ENCODE peak calls at places on chromosomes 1 and 21, in eight cellular contexts. One of them, this sample, is unnamed. For H3K4me1, the result is how much of the 10 kb centered on the place peaks cover.

GRCh38 chr1:223031690-223032601 is 111.1 kb downstream of the TLR5 start:
- DNase-seq in aorta: peak
- DNase-seq in kidney: no peak
- DNase-seq in heart right ventricle: peak
- DNase-seq in CD8-positive, alpha-beta T cell: no peak
- DNase-seq in GM23248: peak
- DNase-seq in HAP-1: no peak
- DNase-seq in lower lobe of right lung: no peak
- DNase-seq in this sample: peak

GRCh38 chr1:198201956-198202784 is 45.4 kb downstream of the NEK7 start:
- DNase-seq in aorta: no peak
- DNase-seq in kidney: no peak
- DNase-seq in heart right ventricle: no peak
- DNase-seq in CD8-positive, alpha-beta T cell: no peak
- DNase-seq in GM23248: no peak
- DNase-seq in HAP-1: no peak
- DNase-seq in lower lobe of right lung: no peak
- DNase-seq in this sample: peak

GRCh38 chr1:34101151-34101550 is 63.9 kb downstream of the CSMD2 start:
- DNase-seq in aorta: no peak
- DNase-seq in kidney: no peak
- DNase-seq in heart right ventricle: no peak
- DNase-seq in CD8-positive, alpha-beta T cell: no peak
- DNase-seq in GM23248: peak
- DNase-seq in HAP-1: no peak
- DNase-seq in lower lobe of right lung: no peak
- DNase-seq in this sample: no peak

GRCh38 chr1:37058424-37058988 is 24.2 kb upstream of the GRIK3 start:
- DNase-seq in aorta: no peak
- DNase-seq in kidney: no peak
- DNase-seq in heart right ventricle: no peak
- DNase-seq in CD8-positive, alpha-beta T cell: no peak
- DNase-seq in GM23248: no peak
- DNase-seq in HAP-1: no peak
- DNase-seq in lower lobe of right lung: no peak
- DNase-seq in this sample: no peak

GRCh38 chr1:23544444-23545389 is 13.7 kb upstream of the E2F2 start:
- DNase-seq in aorta: peak
- DNase-seq in kidney: peak
- DNase-seq in heart right ventricle: peak
- DNase-seq in CD8-positive, alpha-beta T cell: peak
- DNase-seq in GM23248: peak
- DNase-seq in HAP-1: peak
- DNase-seq in lower lobe of right lung: peak
- DNase-seq in this sample: peak

GRCh38 chr21:17467392-17467791 is 45.5 kb upstream of the CXADR start:
- DNase-seq in aorta: no peak
- DNase-seq in kidney: no peak
- DNase-seq in heart right ventricle: no peak
- DNase-seq in CD8-positive, alpha-beta T cell: no peak
- DNase-seq in GM23248: no peak
- DNase-seq in HAP-1: peak
- DNase-seq in lower lobe of right lung: no peak
- DNase-seq in this sample: no peak

GRCh38 chr21:36839123-36839522 is 127.3 kb downstream of the HLCS start:
- DNase-seq in aorta: no peak
- DNase-seq in kidney: no peak
- DNase-seq in heart right ventricle: no peak
- DNase-seq in CD8-positive, alpha-beta T cell: no peak
- DNase-seq in GM23248: peak
- DNase-seq in HAP-1: no peak
- DNase-seq in lower lobe of right lung: no peak
- DNase-seq in this sample: no peak

GRCh38 chr1:184296466-184297243 is 90.2 kb upstream of the C1orf21 start:
- DNase-seq in aorta: peak
- DNase-seq in kidney: peak
- DNase-seq in heart right ventricle: peak
- DNase-seq in CD8-positive, alpha-beta T cell: no peak
- DNase-seq in GM23248: peak
- DNase-seq in HAP-1: no peak
- DNase-seq in lower lobe of right lung: peak
- DNase-seq in this sample: peak

GRCh38 chr1:157773723-157774350 is 3.1 kb downstream of the FCRL2 start:
- DNase-seq in aorta: no peak
- DNase-seq in kidney: no peak
- DNase-seq in heart right ventricle: no peak
- DNase-seq in CD8-positive, alpha-beta T cell: peak
- DNase-seq in GM23248: no peak
- DNase-seq in HAP-1: no peak
- DNase-seq in lower lobe of right lung: no peak
- DNase-seq in this sample: no peak

GRCh38 chr1:14524816-14525215 is 73.7 kb upstream of the KAZN start:
- DNase-seq in aorta: no peak
- DNase-seq in kidney: no peak
- DNase-seq in heart right ventricle: no peak
- DNase-seq in CD8-positive, alpha-beta T cell: no peak
- DNase-seq in GM23248: no peak
- DNase-seq in HAP-1: no peak
- DNase-seq in lower lobe of right lung: no peak
- DNase-seq in this sample: no peak

GRCh38 chr1:53892911-53893310 is 1.1 kb upstream of the DIO1 start:
- DNase-seq in aorta: peak
- DNase-seq in kidney: no peak
- DNase-seq in heart right ventricle: peak
- DNase-seq in CD8-positive, alpha-beta T cell: no peak
- DNase-seq in GM23248: no peak
- DNase-seq in HAP-1: no peak
- DNase-seq in lower lobe of right lung: peak
- DNase-seq in this sample: peak

GRCh38 chr1:163060343-163061007 is 8.7 kb upstream of the RGS4 start:
- DNase-seq in aorta: no peak
- DNase-seq in kidney: no peak
- DNase-seq in heart right ventricle: no peak
- DNase-seq in CD8-positive, alpha-beta T cell: no peak
- DNase-seq in GM23248: no peak
- DNase-seq in HAP-1: no peak
- DNase-seq in lower lobe of right lung: no peak
- DNase-seq in this sample: no peak

GRCh38 chr1:2180297-2181245 is 14.0 kb downstream of the FAAP20 start:
- DNase-seq in aorta: no peak
- DNase-seq in kidney: no peak
- DNase-seq in heart right ventricle: no peak
- DNase-seq in CD8-positive, alpha-beta T cell: no peak
- DNase-seq in GM23248: peak
- DNase-seq in HAP-1: no peak
- DNase-seq in lower lobe of right lung: no peak
- DNase-seq in this sample: peak

GRCh38 chr1:219798283-219799030 is 129.9 kb downstream of the SLC30A10 start:
- DNase-seq in aorta: no peak
- DNase-seq in kidney: no peak
- DNase-seq in heart right ventricle: no peak
- DNase-seq in CD8-positive, alpha-beta T cell: no peak
- DNase-seq in GM23248: peak
- DNase-seq in HAP-1: no peak
- DNase-seq in lower lobe of right lung: no peak
- DNase-seq in this sample: no peak

GRCh38 chr1:206512521-206513180 is 5.3 kb downstream of the RASSF5 start:
- DNase-seq in aorta: peak
- DNase-seq in kidney: no peak
- DNase-seq in heart right ventricle: no peak
- DNase-seq in CD8-positive, alpha-beta T cell: no peak
- DNase-seq in GM23248: no peak
- DNase-seq in HAP-1: no peak
- DNase-seq in lower lobe of right lung: no peak
- DNase-seq in this sample: no peak

GRCh38 chr21:17371470-17371869 is 141.4 kb upstream of the CXADR start:
- DNase-seq in aorta: no peak
- DNase-seq in kidney: no peak
- DNase-seq in heart right ventricle: no peak
- DNase-seq in CD8-positive, alpha-beta T cell: no peak
- DNase-seq in GM23248: peak
- DNase-seq in HAP-1: no peak
- DNase-seq in lower lobe of right lung: no peak
- DNase-seq in this sample: no peak

GRCh38 chr1:27366113-27366410 is 699 bp downstream of the MAP3K6 start:
- DNase-seq in aorta: peak
- DNase-seq in kidney: peak
- DNase-seq in heart right ventricle: peak
- DNase-seq in CD8-positive, alpha-beta T cell: peak
- DNase-seq in GM23248: peak
- DNase-seq in HAP-1: peak
- DNase-seq in lower lobe of right lung: peak
- DNase-seq in this sample: peak

GRCh38 chr1:184075040-184076029 is 23.8 kb downstream of the TSEN15 start:
- DNase-seq in aorta: no peak
- DNase-seq in kidney: no peak
- DNase-seq in heart right ventricle: peak
- DNase-seq in CD8-positive, alpha-beta T cell: no peak
- DNase-seq in GM23248: peak
- DNase-seq in HAP-1: peak
- DNase-seq in lower lobe of right lung: no peak
- DNase-seq in this sample: no peak

DNA sequence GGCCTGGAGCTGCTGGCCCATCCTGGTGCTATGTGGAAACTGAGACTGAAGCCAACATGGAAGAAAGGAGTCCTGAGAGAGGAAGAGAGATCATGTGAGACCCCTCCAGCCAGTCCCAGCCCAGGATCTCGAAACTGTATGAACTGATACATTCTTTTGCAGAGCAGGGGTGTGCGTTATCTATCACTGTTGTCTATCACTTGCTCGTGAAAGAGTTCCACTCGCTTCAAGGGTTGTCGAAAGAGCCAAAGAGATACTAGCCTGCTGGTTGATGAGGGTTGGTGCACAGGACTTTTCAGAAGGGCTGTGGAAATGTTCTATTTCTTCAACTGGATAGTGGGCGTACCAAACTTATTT is 125.7 kb downstream of the PLPP3 start:
- DNase-seq in aorta: no peak
- DNase-seq in kidney: no peak
- DNase-seq in heart right ventricle: no peak
- DNase-seq in CD8-positive, alpha-beta T cell: no peak
- DNase-seq in GM23248: no peak
- DNase-seq in HAP-1: no peak
- DNase-seq in lower lobe of right lung: no peak
- DNase-seq in this sample: no peak
- H3K4me1 ChIP-seq in aorta: under half
- H3K4me1 ChIP-seq in kidney: under half
- H3K4me1 ChIP-seq in heart right ventricle: under half
- H3K4me1 ChIP-seq in CD8-positive, alpha-beta T cell: under half
- H3K4me1 ChIP-seq in GM23248: under half
- H3K4me1 ChIP-seq in HAP-1: under half
- H3K4me1 ChIP-seq in lower lobe of right lung: under half
- H3K4me1 ChIP-seq in this sample: under half

DNA sequence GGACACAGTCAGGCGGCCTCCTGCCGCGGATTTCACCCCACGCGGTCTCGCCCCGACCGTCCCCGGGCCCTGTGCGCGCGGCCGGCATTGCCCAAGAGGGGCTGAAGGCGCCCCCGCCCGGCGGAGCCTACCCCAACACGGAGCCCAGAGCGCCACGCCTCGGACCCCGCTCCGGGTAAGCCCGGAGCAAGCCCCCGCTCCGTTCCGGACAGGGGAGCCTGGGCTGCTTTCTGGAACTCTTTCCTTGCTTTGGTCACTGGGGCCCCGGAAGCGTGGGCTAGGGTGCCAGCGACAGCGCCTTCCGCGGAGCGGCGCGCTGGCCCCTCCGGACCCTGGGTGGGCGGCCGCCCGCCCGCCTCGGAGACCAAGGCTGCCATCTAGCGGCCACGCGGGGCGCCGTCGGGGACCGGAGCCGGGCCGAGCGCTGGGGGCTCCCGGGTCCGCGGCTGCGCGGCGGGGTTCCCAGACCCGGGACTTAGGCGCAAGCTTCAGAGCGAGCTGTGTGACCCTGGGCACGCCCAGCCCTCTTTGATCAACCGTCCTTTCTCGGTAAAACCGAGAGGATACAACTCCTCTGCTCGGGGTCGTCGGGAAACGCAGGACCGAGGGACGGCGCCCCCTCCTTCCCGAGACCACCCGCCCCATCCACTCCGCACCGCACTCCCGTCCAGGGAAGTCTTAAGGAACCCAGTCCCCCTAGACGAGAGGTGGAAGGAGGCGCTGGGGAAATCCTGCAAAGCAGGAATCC is 41.4 kb downstream of the RRAGC start:
- DNase-seq in aorta: no peak
- DNase-seq in kidney: no peak
- DNase-seq in heart right ventricle: no peak
- DNase-seq in CD8-positive, alpha-beta T cell: peak
- DNase-seq in GM23248: peak
- DNase-seq in HAP-1: peak
- DNase-seq in lower lobe of right lung: peak
- DNase-seq in this sample: peak
- H3K4me3 ChIP-seq in aorta: no peak
- H3K4me3 ChIP-seq in kidney: no peak
- H3K4me3 ChIP-seq in heart right ventricle: peak
- H3K4me3 ChIP-seq in CD8-positive, alpha-beta T cell: peak
- H3K4me3 ChIP-seq in GM23248: no peak
- H3K4me3 ChIP-seq in HAP-1: peak
- H3K4me3 ChIP-seq in lower lobe of right lung: peak
- H3K4me3 ChIP-seq in this sample: peak

GRCh38 chr1:180234369-180235076 is 4.5 kb downstream of the LHX4 start:
- DNase-seq in aorta: no peak
- DNase-seq in kidney: no peak
- DNase-seq in heart right ventricle: no peak
- DNase-seq in CD8-positive, alpha-beta T cell: no peak
- DNase-seq in GM23248: no peak
- DNase-seq in HAP-1: no peak
- DNase-seq in lower lobe of right lung: peak
- DNase-seq in this sample: no peak
- H3K4me1 ChIP-seq in aorta: under half
- H3K4me1 ChIP-seq in kidney: under half
- H3K4me1 ChIP-seq in heart right ventricle: half or more
- H3K4me1 ChIP-seq in CD8-positive, alpha-beta T cell: under half
- H3K4me1 ChIP-seq in GM23248: under half
- H3K4me1 ChIP-seq in HAP-1: under half
- H3K4me1 ChIP-seq in lower lobe of right lung: half or more
- H3K4me1 ChIP-seq in this sample: under half

DNA sequence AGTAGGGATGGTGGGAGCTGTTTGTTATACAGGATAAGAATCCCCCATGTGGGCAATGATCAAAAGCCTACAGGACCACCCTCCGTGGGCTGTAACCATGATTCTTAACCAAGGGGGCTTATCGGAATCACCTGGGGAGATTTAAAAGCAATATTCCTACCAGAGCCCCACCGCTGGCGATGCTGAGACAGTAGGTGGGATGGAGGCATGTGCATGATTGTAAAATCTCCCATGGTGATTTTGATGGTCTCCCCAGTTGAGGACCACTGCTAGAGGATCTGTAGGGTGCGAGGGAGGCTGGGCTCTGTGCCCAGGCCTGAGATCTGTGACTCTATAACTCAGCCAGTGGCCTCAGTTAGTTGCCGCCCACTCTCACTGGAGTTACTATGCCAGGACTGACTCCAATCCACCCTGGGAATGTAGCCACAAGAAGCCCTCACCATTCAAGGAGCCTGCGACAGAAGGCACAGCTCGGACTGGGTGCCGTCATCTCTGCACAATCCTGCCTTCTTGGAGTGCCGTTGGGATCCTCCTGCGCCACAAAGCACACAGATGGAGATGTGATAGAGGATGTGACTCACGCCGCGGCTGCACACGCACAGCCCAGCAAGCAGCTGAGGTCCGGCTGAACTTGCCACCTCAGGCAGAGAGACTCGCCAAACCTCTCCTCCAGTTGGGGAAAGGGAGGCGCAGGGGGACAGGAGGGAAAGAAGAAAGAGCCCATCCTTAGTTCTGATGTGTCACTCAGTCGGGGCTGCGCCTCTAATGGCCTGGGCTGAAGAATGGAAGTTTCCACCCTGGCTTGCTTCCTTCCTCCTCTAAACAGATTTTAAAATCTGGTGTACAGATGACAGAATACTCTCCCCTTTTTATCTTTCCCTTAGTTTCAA is 26.5 kb downstream of the AKNAD1 start:
- DNase-seq in aorta: peak
- DNase-seq in kidney: peak
- DNase-seq in heart right ventricle: peak
- DNase-seq in CD8-positive, alpha-beta T cell: no peak
- DNase-seq in GM23248: peak
- DNase-seq in HAP-1: no peak
- DNase-seq in lower lobe of right lung: peak
- DNase-seq in this sample: peak
- H3K4me3 ChIP-seq in aorta: no peak
- H3K4me3 ChIP-seq in kidney: no peak
- H3K4me3 ChIP-seq in heart right ventricle: peak
- H3K4me3 ChIP-seq in CD8-positive, alpha-beta T cell: no peak
- H3K4me3 ChIP-seq in GM23248: peak
- H3K4me3 ChIP-seq in HAP-1: no peak
- H3K4me3 ChIP-seq in lower lobe of right lung: peak
- H3K4me3 ChIP-seq in this sample: no peak